ENCODE peak calls at places on chromosomes 11 and 22, in four cellular contexts. One of them, this sample, is unnamed. For H3K4me1 and H3K36me3, the result is how much of the 10 kb centered on the place peaks cover.

GRCh38 chr11:57842873-57843272 is 81.3 kb downstream of the CTNND1 start:
- DNase-seq in effector memory CD4-positive, alpha-beta T cell: no peak
- DNase-seq in thyroid gland: no peak
- DNase-seq in tibial artery: no peak
- DNase-seq in this sample: no peak

GRCh38 chr11:130652671-130653335 is 204.4 kb downstream of the ADAMTS15 start:
- DNase-seq in effector memory CD4-positive, alpha-beta T cell: no peak
- DNase-seq in thyroid gland: peak
- DNase-seq in tibial artery: peak
- DNase-seq in this sample: peak

GRCh38 chr11:94638278-94638901 is 71.2 kb downstream of the PIWIL4 start:
- DNase-seq in effector memory CD4-positive, alpha-beta T cell: no peak
- DNase-seq in thyroid gland: no peak
- DNase-seq in tibial artery: no peak
- DNase-seq in this sample: no peak

GRCh38 chr22:47163481-47163875 is 401.0 kb downstream of the TBC1D22A start:
- DNase-seq in effector memory CD4-positive, alpha-beta T cell: no peak
- DNase-seq in thyroid gland: no peak
- DNase-seq in tibial artery: peak
- DNase-seq in this sample: peak

GRCh38 chr11:107598225-107599139 is 7.5 kb downstream of the ELMOD1 start:
- DNase-seq in effector memory CD4-positive, alpha-beta T cell: no peak
- DNase-seq in thyroid gland: peak
- DNase-seq in tibial artery: no peak
- DNase-seq in this sample: no peak

GRCh38 chr11:59708537-59708936 is 5.1 kb downstream of the OR10V1 start:
- DNase-seq in effector memory CD4-positive, alpha-beta T cell: no peak
- DNase-seq in thyroid gland: no peak
- DNase-seq in tibial artery: no peak
- DNase-seq in this sample: no peak

GRCh38 chr11:76251576-76251975 is 45.3 kb upstream of the WNT11 start:
- DNase-seq in effector memory CD4-positive, alpha-beta T cell: no peak
- DNase-seq in thyroid gland: no peak
- DNase-seq in tibial artery: no peak
- DNase-seq in this sample: no peak

GRCh38 chr11:17640493-17641164 is 78.7 kb upstream of the MYOD1 start:
- DNase-seq in effector memory CD4-positive, alpha-beta T cell: no peak
- DNase-seq in thyroid gland: no peak
- DNase-seq in tibial artery: no peak
- DNase-seq in this sample: no peak

GRCh38 chr11:77188323-77188911 is 60.4 kb downstream of the MYO7A start:
- DNase-seq in effector memory CD4-positive, alpha-beta T cell: peak
- DNase-seq in thyroid gland: peak
- DNase-seq in tibial artery: peak
- DNase-seq in this sample: peak

GRCh38 chr11:16469968-16470367 is 113.6 kb upstream of the SOX6 start:
- DNase-seq in effector memory CD4-positive, alpha-beta T cell: no peak
- DNase-seq in thyroid gland: no peak
- DNase-seq in tibial artery: no peak
- DNase-seq in this sample: no peak

GRCh38 chr11:11844272-11844671 is 2.5 kb downstream of the USP47 start:
- DNase-seq in effector memory CD4-positive, alpha-beta T cell: no peak
- DNase-seq in thyroid gland: no peak
- DNase-seq in tibial artery: no peak
- DNase-seq in this sample: no peak
- H3K4me1 ChIP-seq in effector memory CD4-positive, alpha-beta T cell: under half
- H3K4me1 ChIP-seq in thyroid gland: half or more
- H3K4me1 ChIP-seq in tibial artery: half or more
- H3K4me1 ChIP-seq in this sample: under half

DNA sequence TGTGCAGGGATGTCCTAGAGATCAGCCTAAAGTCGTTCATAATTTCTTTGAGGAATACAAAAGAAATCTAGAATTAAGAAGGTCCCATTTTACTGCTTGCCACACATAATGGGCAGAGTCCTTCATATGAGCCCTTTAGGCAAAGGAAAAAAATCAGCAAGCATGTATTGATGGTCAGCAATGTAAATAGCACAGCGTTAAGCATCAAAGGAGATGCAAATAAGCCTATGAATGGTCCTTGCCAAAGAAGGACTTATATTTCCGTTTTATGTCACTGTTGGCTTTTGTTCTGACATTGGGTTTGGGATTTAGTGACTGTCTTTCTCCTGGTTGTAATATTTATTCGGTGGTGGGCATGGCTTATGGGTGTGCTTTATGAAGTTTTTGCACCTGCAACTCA is 69.8 kb downstream of the CD44 start:
- DNase-seq in effector memory CD4-positive, alpha-beta T cell: no peak
- DNase-seq in thyroid gland: no peak
- DNase-seq in tibial artery: no peak
- DNase-seq in this sample: no peak
- H3K36me3 ChIP-seq in effector memory CD4-positive, alpha-beta T cell: half or more
- H3K36me3 ChIP-seq in thyroid gland: under half
- H3K36me3 ChIP-seq in tibial artery: under half
- H3K36me3 ChIP-seq in this sample: under half

GRCh38 chr22:26589367-26589844 is 526 bp downstream of the TPST2 start:
- DNase-seq in effector memory CD4-positive, alpha-beta T cell: peak
- DNase-seq in thyroid gland: peak
- DNase-seq in tibial artery: no peak
- DNase-seq in this sample: no peak
- H3K4me1 ChIP-seq in effector memory CD4-positive, alpha-beta T cell: under half
- H3K4me1 ChIP-seq in thyroid gland: under half
- H3K4me1 ChIP-seq in tibial artery: under half
- H3K4me1 ChIP-seq in this sample: under half

DNA sequence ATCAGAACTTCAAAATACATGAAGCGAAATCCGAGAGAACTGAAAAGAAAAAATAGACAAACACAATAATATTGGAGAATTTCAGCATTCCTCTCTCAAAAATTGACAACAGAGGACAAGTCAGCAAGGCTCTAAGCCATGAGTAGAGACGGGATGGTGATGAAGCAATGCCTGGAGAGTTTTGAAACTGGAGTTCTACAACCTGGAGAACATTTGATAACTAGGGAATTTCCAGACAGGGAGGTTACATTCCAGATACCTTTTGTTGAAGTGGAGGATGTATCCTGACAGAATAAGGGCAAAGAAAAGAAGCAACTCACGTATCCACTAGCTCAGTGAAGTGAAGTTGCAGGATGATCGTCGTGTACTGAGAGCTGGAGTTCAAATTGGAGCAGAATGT is 291.4 kb downstream of the CTTN start:
- DNase-seq in effector memory CD4-positive, alpha-beta T cell: no peak
- DNase-seq in thyroid gland: no peak
- DNase-seq in tibial artery: no peak
- DNase-seq in this sample: no peak
- H3K36me3 ChIP-seq in effector memory CD4-positive, alpha-beta T cell: under half
- H3K36me3 ChIP-seq in thyroid gland: under half
- H3K36me3 ChIP-seq in tibial artery: under half
- H3K36me3 ChIP-seq in this sample: under half

GRCh38 chr22:24433001-24433867 is 5.8 kb downstream of the ADORA2A start:
- DNase-seq in effector memory CD4-positive, alpha-beta T cell: no peak
- DNase-seq in thyroid gland: no peak
- DNase-seq in tibial artery: no peak
- DNase-seq in this sample: peak

GRCh38 chr22:24433868-24434471 is 6.6 kb downstream of the ADORA2A start:
- DNase-seq in effector memory CD4-positive, alpha-beta T cell: no peak
- DNase-seq in thyroid gland: no peak
- DNase-seq in tibial artery: no peak
- DNase-seq in this sample: peak

GRCh38 chr22:24431309-24432034 is 4.1 kb downstream of the ADORA2A start:
- DNase-seq in effector memory CD4-positive, alpha-beta T cell: no peak
- DNase-seq in thyroid gland: no peak
- DNase-seq in tibial artery: peak
- DNase-seq in this sample: peak

GRCh38 chr22:24430431-24431308 is 3.3 kb downstream of the ADORA2A start:
- DNase-seq in effector memory CD4-positive, alpha-beta T cell: no peak
- DNase-seq in thyroid gland: no peak
- DNase-seq in tibial artery: no peak
- DNase-seq in this sample: peak

DNA sequence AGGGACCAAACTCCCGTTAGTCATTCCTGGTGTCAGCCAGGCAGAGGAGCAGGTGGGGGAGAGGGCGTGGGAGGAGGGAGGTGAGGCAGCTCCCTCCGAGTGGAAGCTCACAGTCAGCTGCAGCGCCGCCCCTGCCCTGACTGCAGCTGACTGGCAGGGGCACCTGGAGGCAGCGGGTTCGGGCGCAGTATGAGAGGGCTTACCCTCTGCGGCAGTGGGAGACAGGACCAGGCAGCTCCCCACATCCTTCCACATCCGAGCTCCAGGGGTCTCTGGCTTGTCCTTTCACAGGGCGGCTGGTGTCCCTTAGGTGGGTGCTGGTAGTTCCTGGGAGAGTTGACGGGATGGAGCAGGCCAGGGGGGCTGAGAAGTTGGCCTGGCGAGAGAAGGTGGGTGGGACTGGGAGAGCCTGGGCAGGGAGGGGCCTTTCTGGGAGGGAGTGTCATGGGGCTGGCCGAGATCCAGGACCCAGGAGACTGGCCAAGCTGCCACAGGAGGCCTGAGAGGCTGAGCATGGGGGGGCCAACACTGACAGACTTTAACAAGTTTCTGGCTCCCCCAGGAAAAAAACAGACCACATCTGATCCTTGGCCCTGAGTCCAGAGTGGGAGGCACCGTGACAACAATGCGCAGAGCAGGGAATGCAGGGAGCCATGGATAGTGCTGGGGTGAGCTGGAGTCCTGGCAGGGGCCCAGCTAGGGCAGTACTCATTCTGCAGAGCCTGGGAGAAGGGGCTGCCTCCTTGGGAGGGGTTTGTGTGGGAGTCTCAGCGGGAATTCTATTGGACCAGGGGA is 4.9 kb downstream of the ADORA2A start:
- DNase-seq in effector memory CD4-positive, alpha-beta T cell: no peak
- DNase-seq in thyroid gland: peak
- DNase-seq in tibial artery: no peak
- DNase-seq in this sample: peak
- H3K4me1 ChIP-seq in effector memory CD4-positive, alpha-beta T cell: half or more
- H3K4me1 ChIP-seq in thyroid gland: half or more
- H3K4me1 ChIP-seq in tibial artery: under half
- H3K4me1 ChIP-seq in this sample: under half

GRCh38 chr11:1280116-1281035 is 29.1 kb downstream of the TOLLIP start:
- DNase-seq in effector memory CD4-positive, alpha-beta T cell: no peak
- DNase-seq in thyroid gland: no peak
- DNase-seq in tibial artery: no peak
- DNase-seq in this sample: no peak

GRCh38 chr11:1279674-1280055 is 29.8 kb downstream of the TOLLIP start:
- DNase-seq in effector memory CD4-positive, alpha-beta T cell: no peak
- DNase-seq in thyroid gland: no peak
- DNase-seq in tibial artery: no peak
- DNase-seq in this sample: no peak

GRCh38 chr11:1277936-1278512 is 31.4 kb downstream of the TOLLIP start:
- DNase-seq in effector memory CD4-positive, alpha-beta T cell: no peak
- DNase-seq in thyroid gland: no peak
- DNase-seq in tibial artery: no peak
- DNase-seq in this sample: no peak

GRCh38 chr11:1276866-1277615 is 32.4 kb downstream of the TOLLIP start:
- DNase-seq in effector memory CD4-positive, alpha-beta T cell: no peak
- DNase-seq in thyroid gland: no peak
- DNase-seq in tibial artery: no peak
- DNase-seq in this sample: no peak

DNA sequence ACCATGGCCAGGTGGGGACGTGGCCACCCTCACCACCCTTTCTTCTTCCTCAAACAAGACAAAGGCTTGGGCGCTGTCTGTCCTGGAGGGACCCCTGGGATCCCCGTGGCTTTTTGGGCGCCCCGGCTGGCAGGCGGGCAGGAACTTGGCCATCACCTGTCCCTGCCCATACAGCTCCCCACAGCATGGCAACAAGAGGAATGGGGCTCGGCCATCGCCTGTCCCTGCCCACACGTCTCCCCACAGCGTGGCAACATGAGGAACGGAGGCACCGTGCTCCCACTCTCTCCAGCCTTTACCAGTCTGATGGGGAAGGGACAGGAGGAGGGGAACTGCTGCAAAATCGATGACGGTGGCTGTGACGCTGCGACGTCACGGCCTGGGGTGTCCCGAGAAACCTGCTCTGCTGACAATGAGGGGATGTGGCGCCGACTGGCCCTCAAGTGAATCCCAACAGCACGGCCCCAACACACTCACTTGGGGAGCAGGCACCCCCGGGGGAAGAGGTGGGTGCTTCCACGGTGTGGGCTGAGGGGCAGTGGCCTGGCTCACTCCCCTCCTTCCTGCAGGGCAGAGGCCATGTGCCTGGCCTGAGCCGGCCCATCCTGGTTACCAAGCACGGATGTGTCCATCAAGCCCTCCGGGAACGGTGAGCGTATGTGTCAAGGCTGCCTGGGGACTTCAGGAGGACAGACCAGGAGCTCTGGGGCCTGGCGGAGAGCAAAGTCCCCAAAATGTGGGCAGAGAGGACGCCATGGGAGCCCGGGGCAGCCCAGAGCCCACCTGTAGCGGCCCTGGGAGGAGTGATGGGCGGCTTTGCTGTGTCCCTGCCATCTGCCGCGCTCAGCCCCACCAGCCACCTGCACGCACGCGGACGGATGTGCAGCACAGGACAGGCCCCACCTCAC is 30.4 kb downstream of the TOLLIP start:
- DNase-seq in effector memory CD4-positive, alpha-beta T cell: no peak
- DNase-seq in thyroid gland: no peak
- DNase-seq in tibial artery: no peak
- DNase-seq in this sample: no peak
- H3K36me3 ChIP-seq in effector memory CD4-positive, alpha-beta T cell: under half
- H3K36me3 ChIP-seq in thyroid gland: under half
- H3K36me3 ChIP-seq in tibial artery: half or more
- H3K36me3 ChIP-seq in this sample: under half